ENCODE peak calls at places on chromosomes 3 and 15, in four cellular contexts. R is WTC11, X is substantia nigra, L is GM13977. V is an unnamed sample.

GRCh38 chr3:16357191-16357590 is 92.2 kb downstream of the OXNAD1 start:
- DNase-seq in R (no peak), X (no peak), L (no peak), V (no peak)

GRCh38 chr3:132606085-132606484 is 9.0 kb downstream of the ACKR4 start:
- DNase-seq in R (no peak), X (no peak), L (no peak), V (no peak)

GRCh38 chr15:77030042-77030927 is 35.4 kb downstream of the PSTPIP1 start:
- DNase-seq in R (peak), X (no peak), L (peak), V (no peak)

GRCh38 chr3:120052685-120053084 is 41.6 kb downstream of the GSK3B start:
- DNase-seq in R (no peak), X (no peak), L (no peak), V (no peak)

GRCh38 chr3:56748663-56749231 is 53.0 kb downstream of the ARHGEF3 start:
- DNase-seq in R (no peak), X (no peak), L (no peak), V (no peak)

GRCh38 chr3:23776352-23776891 is 29.3 kb upstream of the UBE2E1 start:
- DNase-seq in R (no peak), X (peak), L (no peak), V (no peak)

GRCh38 chr15:78422571-78423340 is 15.3 kb upstream of the IREB2 start:
- DNase-seq in R (peak), X (peak), L (peak), V (no peak)

GRCh38 chr3:174198199-174198598 is 660.9 kb upstream of the NAALADL2 start:
- DNase-seq in R (no peak), X (no peak), L (no peak), V (no peak)

GRCh38 chr3:9409981-9410849 is 12.8 kb downstream of the SETD5 start:
- DNase-seq in R (no peak), X (no peak), L (no peak), V (no peak)

GRCh38 chr3:124887177-124887995 is at the start of gene ITGB5:
- DNase-seq in R (peak), X (peak), L (peak), V (no peak)

GRCh38 chr3:159806412-159806811 is 182.2 kb upstream of the IL12A start:
- DNase-seq in R (no peak), X (peak), L (no peak), V (no peak)

V was measured in HL-60.